ENCODE peak calls at places on chromosome 21, in ten cellular contexts. One of them, this sample, is unnamed.
A peak's percentile ranks its signal among the peaks of the same experiment; 100 is the strongest.

GRCh38 chr21:22120616-22121266 is 1122.5 kb downstream of the NCAM2 start:
- DNase-seq in IMR-90: no peak
- DNase-seq in progenitor cell of endocrine pancreas: no peak
- DNase-seq in lower leg skin: no peak
- DNase-seq in kidney: no peak
- DNase-seq in Panc1: no peak
- DNase-seq in pancreas: no peak
- DNase-seq in AG04450: no peak
- DNase-seq in prostate gland: no peak
- DNase-seq in neural crest cell: no peak
- DNase-seq in this sample: no peak

GRCh38 chr21:16072692-16073091 is 342.9 kb downstream of the USP25 start:
- DNase-seq in IMR-90: peak; percentile 93
- DNase-seq in progenitor cell of endocrine pancreas: no peak
- DNase-seq in lower leg skin: no peak
- DNase-seq in kidney: no peak
- DNase-seq in Panc1: no peak
- DNase-seq in pancreas: no peak
- DNase-seq in AG04450: peak; percentile 68
- DNase-seq in prostate gland: no peak
- DNase-seq in neural crest cell: no peak
- DNase-seq in this sample: no peak

GRCh38 chr21:22711636-22712035 is 1713.4 kb downstream of the NCAM2 start:
- DNase-seq in IMR-90: no peak
- DNase-seq in progenitor cell of endocrine pancreas: no peak
- DNase-seq in lower leg skin: no peak
- DNase-seq in kidney: no peak
- DNase-seq in Panc1: no peak
- DNase-seq in pancreas: no peak
- DNase-seq in AG04450: no peak
- DNase-seq in prostate gland: no peak
- DNase-seq in neural crest cell: no peak
- DNase-seq in this sample: no peak

GRCh38 chr21:23578027-23578426 is 2029.3 kb downstream of the MRPL39 start:
- DNase-seq in IMR-90: no peak
- DNase-seq in progenitor cell of endocrine pancreas: no peak
- DNase-seq in lower leg skin: no peak
- DNase-seq in kidney: no peak
- DNase-seq in Panc1: no peak
- DNase-seq in pancreas: no peak
- DNase-seq in AG04450: no peak
- DNase-seq in prostate gland: no peak
- DNase-seq in neural crest cell: no peak
- DNase-seq in this sample: no peak

GRCh38 chr21:34204481-34205439 is 131.4 kb downstream of the MRPS6 start:
- DNase-seq in IMR-90: no peak
- DNase-seq in progenitor cell of endocrine pancreas: no peak
- DNase-seq in lower leg skin: peak; percentile 68
- DNase-seq in kidney: no peak
- DNase-seq in Panc1: no peak
- DNase-seq in pancreas: no peak
- DNase-seq in AG04450: no peak
- DNase-seq in prostate gland: no peak
- DNase-seq in neural crest cell: no peak
- DNase-seq in this sample: peak; percentile 84

GRCh38 chr21:41677671-41678015 is 89.2 kb downstream of the RIPK4 start:
- DNase-seq in IMR-90: no peak
- DNase-seq in progenitor cell of endocrine pancreas: no peak
- DNase-seq in lower leg skin: peak; percentile 77
- DNase-seq in kidney: no peak
- DNase-seq in Panc1: peak; percentile 59
- DNase-seq in pancreas: no peak
- DNase-seq in AG04450: no peak
- DNase-seq in prostate gland: no peak
- DNase-seq in neural crest cell: no peak
- DNase-seq in this sample: no peak

GRCh38 chr21:42858185-42858847 is 21.0 kb downstream of the WDR4 start:
- DNase-seq in IMR-90: no peak
- DNase-seq in progenitor cell of endocrine pancreas: no peak
- DNase-seq in lower leg skin: no peak
- DNase-seq in kidney: peak; percentile 18
- DNase-seq in Panc1: no peak
- DNase-seq in pancreas: no peak
- DNase-seq in AG04450: no peak
- DNase-seq in prostate gland: no peak
- DNase-seq in neural crest cell: no peak
- DNase-seq in this sample: no peak

GRCh38 chr21:19236209-19236608 is 832.6 kb upstream of the TMPRSS15 start:
- DNase-seq in IMR-90: no peak
- DNase-seq in progenitor cell of endocrine pancreas: no peak
- DNase-seq in lower leg skin: no peak
- DNase-seq in kidney: peak; percentile 29
- DNase-seq in Panc1: no peak
- DNase-seq in pancreas: no peak
- DNase-seq in AG04450: no peak
- DNase-seq in prostate gland: no peak
- DNase-seq in neural crest cell: no peak
- DNase-seq in this sample: no peak

DNA sequence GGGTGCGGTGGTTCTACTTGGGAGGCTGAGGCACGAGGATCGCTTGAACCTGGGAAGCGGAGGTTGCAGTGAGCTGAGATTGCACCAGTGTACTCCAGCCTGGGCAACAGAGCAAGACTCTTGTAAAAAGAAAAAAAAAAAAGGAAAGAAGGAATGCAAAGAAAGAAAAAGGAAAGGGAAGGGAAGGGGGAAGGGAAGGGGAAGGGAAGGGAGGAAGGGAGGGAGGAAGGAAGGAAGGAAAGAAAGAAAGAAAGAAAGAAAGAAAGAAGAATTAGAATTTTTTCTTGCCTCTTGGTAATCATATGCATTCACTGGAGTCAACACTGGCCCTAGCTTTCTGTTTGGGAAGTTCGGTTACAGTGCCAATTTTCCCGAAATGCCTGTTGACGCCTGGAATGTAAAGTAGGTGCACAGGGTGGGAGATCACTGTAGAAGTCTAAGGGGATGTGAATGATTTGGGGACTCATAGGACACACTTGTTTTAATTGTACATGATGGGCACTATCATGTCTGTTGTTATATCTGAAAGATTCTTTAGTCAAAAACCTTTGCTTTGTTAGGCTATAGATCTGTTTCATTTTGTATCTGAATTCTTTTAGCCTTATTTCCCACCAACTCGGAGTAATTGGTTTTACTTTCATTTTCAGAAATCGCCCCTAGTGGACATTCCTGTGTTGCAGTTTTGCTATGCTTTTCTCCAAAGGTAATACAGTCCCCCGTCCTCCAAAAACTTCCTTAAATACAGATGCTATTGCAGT is 59.8 kb upstream of the MORC3 start:
- DNase-seq in IMR-90: peak; percentile 73
- DNase-seq in progenitor cell of endocrine pancreas: no peak
- DNase-seq in lower leg skin: no peak
- DNase-seq in kidney: peak; percentile 41
- DNase-seq in Panc1: peak; percentile 38
- DNase-seq in pancreas: no peak
- DNase-seq in AG04450: peak; percentile 36
- DNase-seq in prostate gland: peak; percentile 50
- DNase-seq in neural crest cell: peak; percentile 43
- DNase-seq in this sample: no peak
- TF ChIP-seq CTCF in IMR-90: peak; percentile 68
- TF ChIP-seq CTCF in progenitor cell of endocrine pancreas: peak; percentile 79
- TF ChIP-seq CTCF in lower leg skin: peak; percentile 39
- TF ChIP-seq CTCF in kidney: peak; percentile 70
- TF ChIP-seq CTCF in Panc1: peak; percentile 70
- TF ChIP-seq CTCF in pancreas: peak; percentile 66
- TF ChIP-seq CTCF in AG04450: peak; percentile 79
- TF ChIP-seq CTCF in prostate gland: peak; percentile 79
- TF ChIP-seq CTCF in neural crest cell: peak; percentile 79
- TF ChIP-seq CTCF in this sample: peak; percentile 77

GRCh38 chr21:32360401-32360981 is 32.3 kb downstream of the URB1 start:
- DNase-seq in IMR-90: no peak
- DNase-seq in progenitor cell of endocrine pancreas: no peak
- DNase-seq in lower leg skin: no peak
- DNase-seq in kidney: no peak
- DNase-seq in Panc1: no peak
- DNase-seq in pancreas: no peak
- DNase-seq in AG04450: no peak
- DNase-seq in prostate gland: peak; percentile 62
- DNase-seq in neural crest cell: no peak
- DNase-seq in this sample: no peak

GRCh38 chr21:32364801-32365200 is 28.0 kb downstream of the URB1 start:
- DNase-seq in IMR-90: no peak
- DNase-seq in progenitor cell of endocrine pancreas: no peak
- DNase-seq in lower leg skin: no peak
- DNase-seq in kidney: no peak
- DNase-seq in Panc1: no peak
- DNase-seq in pancreas: no peak
- DNase-seq in AG04450: no peak
- DNase-seq in prostate gland: no peak
- DNase-seq in neural crest cell: no peak
- DNase-seq in this sample: no peak

GRCh38 chr21:32356874-32357395 is 35.9 kb downstream of the URB1 start:
- DNase-seq in IMR-90: no peak
- DNase-seq in progenitor cell of endocrine pancreas: no peak
- DNase-seq in lower leg skin: no peak
- DNase-seq in kidney: no peak
- DNase-seq in Panc1: no peak
- DNase-seq in pancreas: no peak
- DNase-seq in AG04450: no peak
- DNase-seq in prostate gland: no peak
- DNase-seq in neural crest cell: no peak
- DNase-seq in this sample: no peak

GRCh38 chr21:32364387-32364786 is 28.4 kb downstream of the URB1 start:
- DNase-seq in IMR-90: no peak
- DNase-seq in progenitor cell of endocrine pancreas: no peak
- DNase-seq in lower leg skin: peak; percentile 87
- DNase-seq in kidney: no peak
- DNase-seq in Panc1: no peak
- DNase-seq in pancreas: no peak
- DNase-seq in AG04450: no peak
- DNase-seq in prostate gland: peak; percentile 70
- DNase-seq in neural crest cell: no peak
- DNase-seq in this sample: no peak

DNA sequence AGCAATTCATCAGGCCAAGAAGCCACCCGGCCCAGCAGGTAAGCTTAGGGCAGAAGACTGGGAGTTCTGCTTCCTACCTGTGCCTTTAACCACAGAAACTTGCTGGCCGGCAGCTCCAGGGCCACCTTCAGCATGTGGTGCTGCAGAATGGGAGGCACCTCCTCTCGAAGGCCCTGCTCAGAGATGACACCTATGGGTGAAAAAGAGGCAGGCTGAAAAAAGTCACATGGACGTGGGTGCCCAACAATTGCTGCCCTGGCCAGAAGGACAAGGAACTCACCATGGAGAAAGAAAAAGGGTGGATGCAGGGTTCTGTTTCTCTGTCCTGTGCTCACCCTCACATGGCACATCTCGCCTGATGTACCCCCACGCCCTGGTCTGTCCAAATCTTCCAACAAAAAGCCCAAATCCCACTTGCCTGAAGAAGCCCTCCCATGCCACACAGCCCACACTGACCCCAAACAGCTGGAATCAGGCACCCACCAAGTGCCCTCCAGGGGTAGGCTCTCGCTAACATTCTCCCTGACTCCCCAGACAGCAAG is 33.0 kb downstream of the URB1 start:
- DNase-seq in IMR-90: no peak
- DNase-seq in progenitor cell of endocrine pancreas: no peak
- DNase-seq in lower leg skin: no peak
- DNase-seq in kidney: no peak
- DNase-seq in Panc1: no peak
- DNase-seq in pancreas: no peak
- DNase-seq in AG04450: no peak
- DNase-seq in prostate gland: no peak
- DNase-seq in neural crest cell: no peak
- DNase-seq in this sample: no peak
- TF ChIP-seq CTCF in IMR-90: peak; percentile 11
- TF ChIP-seq CTCF in progenitor cell of endocrine pancreas: no peak
- TF ChIP-seq CTCF in lower leg skin: no peak
- TF ChIP-seq CTCF in kidney: no peak
- TF ChIP-seq CTCF in Panc1: no peak
- TF ChIP-seq CTCF in pancreas: no peak
- TF ChIP-seq CTCF in AG04450: peak; percentile 31
- TF ChIP-seq CTCF in prostate gland: peak; percentile 31
- TF ChIP-seq CTCF in neural crest cell: no peak
- TF ChIP-seq CTCF in this sample: peak; percentile 18

GRCh38 chr21:38496224-38496623 is 2.1 kb downstream of the ERG start:
- DNase-seq in IMR-90: no peak
- DNase-seq in progenitor cell of endocrine pancreas: no peak
- DNase-seq in lower leg skin: no peak
- DNase-seq in kidney: no peak
- DNase-seq in Panc1: no peak
- DNase-seq in pancreas: no peak
- DNase-seq in AG04450: no peak
- DNase-seq in prostate gland: no peak
- DNase-seq in neural crest cell: no peak
- DNase-seq in this sample: no peak

GRCh38 chr21:38500073-38500472 is 1.8 kb upstream of the ERG start:
- DNase-seq in IMR-90: no peak
- DNase-seq in progenitor cell of endocrine pancreas: no peak
- DNase-seq in lower leg skin: no peak
- DNase-seq in kidney: no peak
- DNase-seq in Panc1: no peak
- DNase-seq in pancreas: no peak
- DNase-seq in AG04450: no peak
- DNase-seq in prostate gland: no peak
- DNase-seq in neural crest cell: no peak
- DNase-seq in this sample: no peak

GRCh38 chr21:38499296-38499695 is 1.0 kb upstream of the ERG start:
- DNase-seq in IMR-90: no peak
- DNase-seq in progenitor cell of endocrine pancreas: no peak
- DNase-seq in lower leg skin: no peak
- DNase-seq in kidney: no peak
- DNase-seq in Panc1: no peak
- DNase-seq in pancreas: no peak
- DNase-seq in AG04450: no peak
- DNase-seq in prostate gland: no peak
- DNase-seq in neural crest cell: no peak
- DNase-seq in this sample: no peak

GRCh38 chr21:38495242-38495641 is 3.0 kb downstream of the ERG start:
- DNase-seq in IMR-90: no peak
- DNase-seq in progenitor cell of endocrine pancreas: no peak
- DNase-seq in lower leg skin: no peak
- DNase-seq in kidney: no peak
- DNase-seq in Panc1: no peak
- DNase-seq in pancreas: no peak
- DNase-seq in AG04450: no peak
- DNase-seq in prostate gland: no peak
- DNase-seq in neural crest cell: no peak
- DNase-seq in this sample: no peak

GRCh38 chr21:38498057-38498833 is at the start of gene ERG:
- DNase-seq in IMR-90: no peak
- DNase-seq in progenitor cell of endocrine pancreas: no peak
- DNase-seq in lower leg skin: no peak
- DNase-seq in kidney: no peak
- DNase-seq in Panc1: no peak
- DNase-seq in pancreas: no peak
- DNase-seq in AG04450: no peak
- DNase-seq in prostate gland: no peak
- DNase-seq in neural crest cell: no peak
- DNase-seq in this sample: no peak
- TF ChIP-seq CTCF in IMR-90: no peak
- TF ChIP-seq CTCF in progenitor cell of endocrine pancreas: no peak
- TF ChIP-seq CTCF in lower leg skin: no peak
- TF ChIP-seq CTCF in kidney: no peak
- TF ChIP-seq CTCF in Panc1: no peak
- TF ChIP-seq CTCF in pancreas: no peak
- TF ChIP-seq CTCF in AG04450: no peak
- TF ChIP-seq CTCF in prostate gland: no peak
- TF ChIP-seq CTCF in neural crest cell: no peak
- TF ChIP-seq CTCF in this sample: no peak

GRCh38 chr21:30255679-30256078 is 27.1 kb downstream of the KRTAP24-1 start:
- DNase-seq in IMR-90: no peak
- DNase-seq in progenitor cell of endocrine pancreas: no peak
- DNase-seq in lower leg skin: no peak
- DNase-seq in kidney: no peak
- DNase-seq in Panc1: no peak
- DNase-seq in pancreas: no peak
- DNase-seq in AG04450: no peak
- DNase-seq in prostate gland: no peak
- DNase-seq in neural crest cell: no peak
- DNase-seq in this sample: no peak

GRCh38 chr21:30251781-30252180 is 31.0 kb downstream of the KRTAP24-1 start:
- DNase-seq in IMR-90: no peak
- DNase-seq in progenitor cell of endocrine pancreas: no peak
- DNase-seq in lower leg skin: no peak
- DNase-seq in kidney: no peak
- DNase-seq in Panc1: no peak
- DNase-seq in pancreas: no peak
- DNase-seq in AG04450: no peak
- DNase-seq in prostate gland: no peak
- DNase-seq in neural crest cell: no peak
- DNase-seq in this sample: no peak

GRCh38 chr21:30256100-30256499 is 26.6 kb downstream of the KRTAP24-1 start:
- DNase-seq in IMR-90: no peak
- DNase-seq in progenitor cell of endocrine pancreas: no peak
- DNase-seq in lower leg skin: no peak
- DNase-seq in kidney: no peak
- DNase-seq in Panc1: no peak
- DNase-seq in pancreas: no peak
- DNase-seq in AG04450: no peak
- DNase-seq in prostate gland: peak; percentile 25
- DNase-seq in neural crest cell: no peak
- DNase-seq in this sample: no peak

GRCh38 chr21:30257773-30258172 is 25.0 kb downstream of the KRTAP24-1 start:
- DNase-seq in IMR-90: no peak
- DNase-seq in progenitor cell of endocrine pancreas: no peak
- DNase-seq in lower leg skin: no peak
- DNase-seq in kidney: no peak
- DNase-seq in Panc1: no peak
- DNase-seq in pancreas: no peak
- DNase-seq in AG04450: no peak
- DNase-seq in prostate gland: no peak
- DNase-seq in neural crest cell: no peak
- DNase-seq in this sample: no peak
- TF ChIP-seq CTCF in IMR-90: no peak
- TF ChIP-seq CTCF in progenitor cell of endocrine pancreas: peak; percentile 58
- TF ChIP-seq CTCF in lower leg skin: no peak
- TF ChIP-seq CTCF in kidney: peak; percentile 35
- TF ChIP-seq CTCF in Panc1: peak; percentile 21
- TF ChIP-seq CTCF in pancreas: no peak
- TF ChIP-seq CTCF in AG04450: no peak
- TF ChIP-seq CTCF in prostate gland: peak; percentile 39
- TF ChIP-seq CTCF in neural crest cell: peak; percentile 58
- TF ChIP-seq CTCF in this sample: peak; percentile 40